ENCODE peak calls at places on chromosomes 6 and 20, in ten cellular contexts. One of them, this sample, is unnamed.
A peak's percentile ranks its signal among the peaks of the same experiment; 100 is the strongest.

GRCh38 chr20:10414982-10415650 is 18.9 kb downstream of the MKKS start:
- DNase-seq in sigmoid colon: no peak
- DNase-seq in upper lobe of left lung: no peak
- DNase-seq in endothelial cell of umbilical vein: peak; percentile 44
- DNase-seq in GM12891: no peak
- DNase-seq in GM12892: no peak
- DNase-seq in HepG2: no peak
- DNase-seq in spleen: no peak
- DNase-seq in transverse colon: no peak
- DNase-seq in GM12878: no peak
- DNase-seq in this sample: no peak

GRCh38 chr6:49782293-49783181 is 4.5 kb downstream of the PGK2 start:
- DNase-seq in sigmoid colon: no peak
- DNase-seq in upper lobe of left lung: no peak
- DNase-seq in endothelial cell of umbilical vein: no peak
- DNase-seq in GM12891: no peak
- DNase-seq in GM12892: no peak
- DNase-seq in HepG2: no peak
- DNase-seq in spleen: no peak
- DNase-seq in transverse colon: no peak
- DNase-seq in GM12878: no peak
- DNase-seq in this sample: no peak

GRCh38 chr6:138307352-138307751 is 70.4 kb upstream of the SMIM28 start:
- DNase-seq in sigmoid colon: no peak
- DNase-seq in upper lobe of left lung: no peak
- DNase-seq in endothelial cell of umbilical vein: peak; percentile 47
- DNase-seq in GM12891: no peak
- DNase-seq in GM12892: no peak
- DNase-seq in HepG2: no peak
- DNase-seq in spleen: no peak
- DNase-seq in transverse colon: no peak
- DNase-seq in GM12878: no peak
- DNase-seq in this sample: peak; percentile 58

GRCh38 chr6:137926207-137926731 is 59.2 kb downstream of the TNFAIP3 start:
- DNase-seq in sigmoid colon: no peak
- DNase-seq in upper lobe of left lung: no peak
- DNase-seq in endothelial cell of umbilical vein: peak; percentile 25
- DNase-seq in GM12891: no peak
- DNase-seq in GM12892: no peak
- DNase-seq in HepG2: no peak
- DNase-seq in spleen: no peak
- DNase-seq in transverse colon: no peak
- DNase-seq in GM12878: no peak
- DNase-seq in this sample: no peak

GRCh38 chr20:50108571-50109235 is 4.2 kb downstream of the UBE2V1 start:
- DNase-seq in sigmoid colon: no peak
- DNase-seq in upper lobe of left lung: no peak
- DNase-seq in endothelial cell of umbilical vein: no peak
- DNase-seq in GM12891: no peak
- DNase-seq in GM12892: no peak
- DNase-seq in HepG2: no peak
- DNase-seq in spleen: no peak
- DNase-seq in transverse colon: no peak
- DNase-seq in GM12878: no peak
- DNase-seq in this sample: no peak

GRCh38 chr6:45026003-45026516 is 302.1 kb upstream of the RUNX2 start:
- DNase-seq in sigmoid colon: no peak
- DNase-seq in upper lobe of left lung: no peak
- DNase-seq in endothelial cell of umbilical vein: no peak
- DNase-seq in GM12891: no peak
- DNase-seq in GM12892: no peak
- DNase-seq in HepG2: peak; percentile 54
- DNase-seq in spleen: no peak
- DNase-seq in transverse colon: no peak
- DNase-seq in GM12878: no peak
- DNase-seq in this sample: no peak

GRCh38 chr6:106363401-106364138 is 3.1 kb downstream of the CRYBG1 start:
- DNase-seq in sigmoid colon: no peak
- DNase-seq in upper lobe of left lung: no peak
- DNase-seq in endothelial cell of umbilical vein: no peak
- DNase-seq in GM12891: no peak
- DNase-seq in GM12892: no peak
- DNase-seq in HepG2: no peak
- DNase-seq in spleen: no peak
- DNase-seq in transverse colon: no peak
- DNase-seq in GM12878: no peak
- DNase-seq in this sample: no peak

GRCh38 chr6:154932562-154933027 is 62.5 kb upstream of the TIAM2 start:
- DNase-seq in sigmoid colon: no peak
- DNase-seq in upper lobe of left lung: no peak
- DNase-seq in endothelial cell of umbilical vein: no peak
- DNase-seq in GM12891: no peak
- DNase-seq in GM12892: no peak
- DNase-seq in HepG2: peak; percentile 85
- DNase-seq in spleen: no peak
- DNase-seq in transverse colon: no peak
- DNase-seq in GM12878: no peak
- DNase-seq in this sample: no peak

GRCh38 chr6:131063764-131064272 is 773 bp upstream of the EPB41L2 start:
- DNase-seq in sigmoid colon: no peak
- DNase-seq in upper lobe of left lung: peak; percentile 26
- DNase-seq in endothelial cell of umbilical vein: no peak
- DNase-seq in GM12891: no peak
- DNase-seq in GM12892: no peak
- DNase-seq in HepG2: no peak
- DNase-seq in spleen: no peak
- DNase-seq in transverse colon: no peak
- DNase-seq in GM12878: no peak
- DNase-seq in this sample: no peak

GRCh38 chr20:3706774-3707507 is 5.5 kb downstream of the SIGLEC1 start:
- DNase-seq in sigmoid colon: no peak
- DNase-seq in upper lobe of left lung: peak; percentile 65
- DNase-seq in endothelial cell of umbilical vein: no peak
- DNase-seq in GM12891: no peak
- DNase-seq in GM12892: no peak
- DNase-seq in HepG2: no peak
- DNase-seq in spleen: peak; percentile 42
- DNase-seq in transverse colon: no peak
- DNase-seq in GM12878: no peak
- DNase-seq in this sample: no peak

GRCh38 chr6:116975600-116975999 is 98.6 kb downstream of the RFX6 start:
- DNase-seq in sigmoid colon: no peak
- DNase-seq in upper lobe of left lung: no peak
- DNase-seq in endothelial cell of umbilical vein: no peak
- DNase-seq in GM12891: no peak
- DNase-seq in GM12892: no peak
- DNase-seq in HepG2: no peak
- DNase-seq in spleen: no peak
- DNase-seq in transverse colon: no peak
- DNase-seq in GM12878: no peak
- DNase-seq in this sample: no peak

GRCh38 chr6:35258858-35259193 is 709 bp upstream of the ZNF76 start:
- DNase-seq in sigmoid colon: peak; percentile 76
- DNase-seq in upper lobe of left lung: no peak
- DNase-seq in endothelial cell of umbilical vein: no peak
- DNase-seq in GM12891: no peak
- DNase-seq in GM12892: no peak
- DNase-seq in HepG2: peak; percentile 52
- DNase-seq in spleen: no peak
- DNase-seq in transverse colon: no peak
- DNase-seq in GM12878: no peak
- DNase-seq in this sample: peak; percentile 28

GRCh38 chr6:3088446-3088845 is 20.2 kb downstream of the RIPK1 start:
- DNase-seq in sigmoid colon: no peak
- DNase-seq in upper lobe of left lung: no peak
- DNase-seq in endothelial cell of umbilical vein: no peak
- DNase-seq in GM12891: no peak
- DNase-seq in GM12892: no peak
- DNase-seq in HepG2: no peak
- DNase-seq in spleen: no peak
- DNase-seq in transverse colon: no peak
- DNase-seq in GM12878: no peak
- DNase-seq in this sample: no peak

GRCh38 chr6:27893836-27894807 is 18.1 kb downstream of the OR2B2 start:
- DNase-seq in sigmoid colon: peak; percentile 94
- DNase-seq in upper lobe of left lung: peak; percentile 88
- DNase-seq in endothelial cell of umbilical vein: peak; percentile 92
- DNase-seq in GM12891: no peak
- DNase-seq in GM12892: no peak
- DNase-seq in HepG2: peak; percentile 98
- DNase-seq in spleen: peak; percentile 88
- DNase-seq in transverse colon: peak; percentile 90
- DNase-seq in GM12878: peak; percentile 70
- DNase-seq in this sample: peak; percentile 81
- TF ChIP-seq POLR2A in sigmoid colon: no peak
- TF ChIP-seq POLR2A in upper lobe of left lung: no peak
- TF ChIP-seq POLR2A in endothelial cell of umbilical vein: no peak
- TF ChIP-seq POLR2A in GM12891: peak; percentile 52
- TF ChIP-seq POLR2A in GM12892: no peak
- TF ChIP-seq POLR2A in HepG2: peak; percentile 42
- TF ChIP-seq POLR2A in spleen: no peak
- TF ChIP-seq POLR2A in transverse colon: no peak
- TF ChIP-seq POLR2A in GM12878: no peak
- TF ChIP-seq POLR2A in this sample: no peak

GRCh38 chr6:68774843-68775242 is 139.8 kb downstream of the ADGRB3 start:
- DNase-seq in sigmoid colon: no peak
- DNase-seq in upper lobe of left lung: no peak
- DNase-seq in endothelial cell of umbilical vein: no peak
- DNase-seq in GM12891: no peak
- DNase-seq in GM12892: no peak
- DNase-seq in HepG2: no peak
- DNase-seq in spleen: no peak
- DNase-seq in transverse colon: no peak
- DNase-seq in GM12878: no peak
- DNase-seq in this sample: no peak

GRCh38 chr6:68776382-68776781 is 141.3 kb downstream of the ADGRB3 start:
- DNase-seq in sigmoid colon: no peak
- DNase-seq in upper lobe of left lung: no peak
- DNase-seq in endothelial cell of umbilical vein: no peak
- DNase-seq in GM12891: no peak
- DNase-seq in GM12892: no peak
- DNase-seq in HepG2: no peak
- DNase-seq in spleen: no peak
- DNase-seq in transverse colon: no peak
- DNase-seq in GM12878: no peak
- DNase-seq in this sample: no peak

GRCh38 chr6:68778356-68779020 is 143.4 kb downstream of the ADGRB3 start:
- DNase-seq in sigmoid colon: no peak
- DNase-seq in upper lobe of left lung: no peak
- DNase-seq in endothelial cell of umbilical vein: no peak
- DNase-seq in GM12891: no peak
- DNase-seq in GM12892: no peak
- DNase-seq in HepG2: peak; percentile 11
- DNase-seq in spleen: no peak
- DNase-seq in transverse colon: no peak
- DNase-seq in GM12878: no peak
- DNase-seq in this sample: no peak

GRCh38 chr6:68779366-68779765 is 144.3 kb downstream of the ADGRB3 start:
- DNase-seq in sigmoid colon: no peak
- DNase-seq in upper lobe of left lung: no peak
- DNase-seq in endothelial cell of umbilical vein: no peak
- DNase-seq in GM12891: no peak
- DNase-seq in GM12892: no peak
- DNase-seq in HepG2: no peak
- DNase-seq in spleen: no peak
- DNase-seq in transverse colon: no peak
- DNase-seq in GM12878: no peak
- DNase-seq in this sample: no peak

GRCh38 chr6:68777956-68778355 is 142.9 kb downstream of the ADGRB3 start:
- DNase-seq in sigmoid colon: no peak
- DNase-seq in upper lobe of left lung: no peak
- DNase-seq in endothelial cell of umbilical vein: no peak
- DNase-seq in GM12891: no peak
- DNase-seq in GM12892: no peak
- DNase-seq in HepG2: no peak
- DNase-seq in spleen: no peak
- DNase-seq in transverse colon: no peak
- DNase-seq in GM12878: no peak
- DNase-seq in this sample: no peak
- TF ChIP-seq POLR2AphosphoS5 in sigmoid colon: no peak
- TF ChIP-seq POLR2AphosphoS5 in upper lobe of left lung: no peak
- TF ChIP-seq POLR2AphosphoS5 in endothelial cell of umbilical vein: no peak
- TF ChIP-seq POLR2AphosphoS5 in GM12891: no peak
- TF ChIP-seq POLR2AphosphoS5 in GM12892: no peak
- TF ChIP-seq POLR2AphosphoS5 in HepG2: no peak
- TF ChIP-seq POLR2AphosphoS5 in spleen: no peak
- TF ChIP-seq POLR2AphosphoS5 in transverse colon: no peak
- TF ChIP-seq POLR2AphosphoS5 in GM12878: no peak
- TF ChIP-seq POLR2AphosphoS5 in this sample: no peak

GRCh38 chr20:62768815-62769287 is 27.4 kb upstream of the MRGBP start:
- DNase-seq in sigmoid colon: no peak
- DNase-seq in upper lobe of left lung: no peak
- DNase-seq in endothelial cell of umbilical vein: peak; percentile 25
- DNase-seq in GM12891: no peak
- DNase-seq in GM12892: no peak
- DNase-seq in HepG2: no peak
- DNase-seq in spleen: peak; percentile 65
- DNase-seq in transverse colon: peak; percentile 41
- DNase-seq in GM12878: no peak
- DNase-seq in this sample: peak; percentile 82
- TF ChIP-seq POLR2A in sigmoid colon: no peak
- TF ChIP-seq POLR2A in upper lobe of left lung: no peak
- TF ChIP-seq POLR2A in endothelial cell of umbilical vein: no peak
- TF ChIP-seq POLR2A in GM12891: no peak
- TF ChIP-seq POLR2A in GM12892: no peak
- TF ChIP-seq POLR2A in HepG2: no peak
- TF ChIP-seq POLR2A in spleen: no peak
- TF ChIP-seq POLR2A in transverse colon: no peak
- TF ChIP-seq POLR2A in GM12878: no peak
- TF ChIP-seq POLR2A in this sample: no peak

GRCh38 chr6:43180058-43180457 is 1.9 kb upstream of the CUL9 start:
- DNase-seq in sigmoid colon: no peak
- DNase-seq in upper lobe of left lung: no peak
- DNase-seq in endothelial cell of umbilical vein: no peak
- DNase-seq in GM12891: no peak
- DNase-seq in GM12892: no peak
- DNase-seq in HepG2: no peak
- DNase-seq in spleen: no peak
- DNase-seq in transverse colon: no peak
- DNase-seq in GM12878: no peak
- DNase-seq in this sample: no peak
- TF ChIP-seq POLR2AphosphoS5 in sigmoid colon: no peak
- TF ChIP-seq POLR2AphosphoS5 in upper lobe of left lung: no peak
- TF ChIP-seq POLR2AphosphoS5 in endothelial cell of umbilical vein: no peak
- TF ChIP-seq POLR2AphosphoS5 in GM12891: no peak
- TF ChIP-seq POLR2AphosphoS5 in GM12892: no peak
- TF ChIP-seq POLR2AphosphoS5 in HepG2: no peak
- TF ChIP-seq POLR2AphosphoS5 in spleen: peak; percentile 4
- TF ChIP-seq POLR2AphosphoS5 in transverse colon: no peak
- TF ChIP-seq POLR2AphosphoS5 in GM12878: no peak
- TF ChIP-seq POLR2AphosphoS5 in this sample: no peak

This sample was measured in stomach.